ENCODE peak calls at places on chromosomes 2 and 18, in seven cellular contexts. R, M, U, W, P, Z and A are unnamed samples.

GRCh38 chr2:209474960-209475359 is 51.1 kb downstream of the MAP2 start:
- DNase-seq in U (no peak), M (no peak), R (no peak), P (no peak), W (no peak), Z (no peak), A (no peak)

GRCh38 chr2:96143848-96144480 is 1.3 kb downstream of the DUSP2 start:
- DNase-seq in M (no peak), Z (no peak), U (peak), W (no peak), P (no peak), R (no peak), A (peak)

GRCh38 chr2:69683170-69683971 is 39.8 kb upstream of the AAK1 start:
- DNase-seq in W (no peak), U (no peak), Z (no peak), P (no peak), R (peak), M (peak), A (no peak)

GRCh38 chr2:71561441-71562267 is 108.3 kb downstream of the DYSF start:
- DNase-seq in Z (no peak), W (no peak), P (no peak), R (no peak), U (no peak), M (no peak), A (no peak)

GRCh38 chr2:160087854-160088745 is 25.7 kb upstream of the PLA2R1 start:
- DNase-seq in R (no peak), U (no peak), W (no peak), M (no peak), Z (no peak), P (no peak), A (no peak)

GRCh38 chr2:189467593-189467992 is 26.3 kb downstream of the WDR75 start:
- DNase-seq in U (no peak), W (no peak), P (no peak), Z (no peak), M (no peak), R (no peak), A (no peak)

GRCh38 chr2:189613077-189613636 is 32.6 kb upstream of the SLC40A1 start:
- DNase-seq in R (no peak), W (no peak), M (peak), Z (peak), U (no peak), P (no peak), A (no peak)

GRCh38 chr2:208407667-208408066 is 1.1 kb downstream of the PTH2R start:
- DNase-seq in Z (no peak), P (no peak), W (no peak), R (no peak), M (no peak), U (no peak), A (peak)

GRCh38 chr18:14189858-14190257 is 57.6 kb upstream of the ZNF519 start:
- DNase-seq in U (no peak), W (no peak), R (no peak), Z (peak), M (peak), P (no peak), A (no peak)

GRCh38 chr2:99974275-99974674 is 168.1 kb downstream of the AFF3 start:
- DNase-seq in Z (no peak), W (no peak), M (no peak), U (no peak), R (no peak), P (no peak), A (peak)

GRCh38 chr2:15691586-15692310 is 100.1 kb downstream of the DDX1 start:
- DNase-seq in W (no peak), Z (no peak), M (no peak), P (no peak), R (no peak), U (no peak), A (no peak)

GRCh38 chr2:54551123-54551756 is 95.1 kb downstream of the SPTBN1 start:
- DNase-seq in W (no peak), U (no peak), P (no peak), R (no peak), M (no peak), Z (no peak), A (no peak)

GRCh38 chr2:127859712-127860085 is 1.7 kb upstream of the POLR2D start:
- DNase-seq in W (peak), R (no peak), Z (no peak), M (no peak), P (no peak), U (peak), A (peak)

GRCh38 chr2:220437938-220438337 is 810.5 kb downstream of the SLC4A3 start:
- DNase-seq in R (no peak), U (no peak), W (no peak), M (no peak), P (no peak), Z (no peak), A (no peak)